ENCODE peak calls at places on chromosomes 2 and 18, in ten cellular contexts. C is NCI-H82; L is iPS DF 19.7; A is fibroblast of pulmonary artery; N is stomach; M is CD4-positive, alpha-beta T cell; E is T-helper 17 cell; Z is fibroblast of gingiva; W is EL; K is HL-60. S is an unnamed sample.
A peak's percentile ranks its signal among the peaks of the same experiment; 100 is the strongest.

GRCh38 chr2:55923091-55923977 is at the start of gene EFEMP1:
- DNase-seq in W (peak; percentile 73), C (peak; percentile 80), L (no peak), A (peak; percentile 82), E (no peak), Z (peak; percentile 66), K (no peak), N (peak; percentile 69), M (no peak), S (peak; percentile 62)

GRCh38 chr18:48734460-48734859 is 195.6 kb downstream of the CTIF start:
- DNase-seq in L (no peak), C (no peak), K (no peak), A (no peak), W (peak; percentile 9), E (no peak), M (no peak), N (no peak), Z (no peak), S (no peak)

GRCh38 chr2:142755191-142755590 is 122.3 kb upstream of the KYNU start:
- DNase-seq in K (no peak), L (no peak), A (no peak), E (no peak), Z (no peak), C (no peak), W (no peak), M (no peak), N (no peak), S (no peak)

GRCh38 chr2:36395866-36396265 is 40.3 kb downstream of the CRIM1 start:
- DNase-seq in K (no peak), M (no peak), N (no peak), C (no peak), W (no peak), Z (no peak), L (no peak), E (no peak), A (no peak), S (no peak)

GRCh38 chr2:39266139-39266805 is 22.5 kb upstream of the CDKL4 start:
- DNase-seq in N (no peak), Z (no peak), E (no peak), M (no peak), C (no peak), K (peak; percentile 7), W (no peak), A (peak; percentile 6), L (no peak), S (no peak)

GRCh38 chr18:36929601-36930000 is 100.7 kb downstream of the KIAA1328 start:
- DNase-seq in L (no peak), K (no peak), E (no peak), A (no peak), M (no peak), W (no peak), N (no peak), Z (no peak), C (no peak), S (no peak)

GRCh38 chr2:157056200-157056676 is 201.3 kb upstream of the GALNT5 start:
- DNase-seq in C (no peak), Z (peak; percentile 86), M (no peak), W (peak; percentile 75), A (peak; percentile 90), E (no peak), L (no peak), N (no peak), K (no peak), S (peak; percentile 18)

GRCh38 chr18:22710628-22711380 is 222.3 kb upstream of the RBBP8 start:
- DNase-seq in C (no peak), N (peak; percentile 35), A (peak; percentile 66), K (no peak), E (no peak), M (no peak), Z (peak; percentile 42), L (no peak), W (peak; percentile 35), S (peak; percentile 79)

GRCh38 chr18:46562674-46563192 is 94.3 kb downstream of the LOXHD1 start:
- DNase-seq in E (no peak), L (no peak), A (no peak), W (no peak), M (no peak), N (no peak), Z (no peak), K (no peak), C (no peak), S (no peak)

GRCh38 chr2:19362652-19363473 is 4.4 kb upstream of the OSR1 start:
- DNase-seq in W (peak; percentile 91), M (peak; percentile 33), K (peak; percentile 36), L (no peak), N (peak; percentile 78), C (peak; percentile 88), Z (peak; percentile 84), E (no peak), A (peak; percentile 88), S (peak; percentile 73)

GRCh38 chr2:67304300-67304890 is 92.7 kb upstream of the ETAA1 start:
- DNase-seq in C (no peak), K (no peak), L (no peak), N (no peak), A (no peak), W (no peak), M (no peak), E (no peak), Z (no peak), S (no peak)

GRCh38 chr2:66547887-66548286 is 113.0 kb downstream of the MEIS1 start:
- DNase-seq in A (no peak), E (no peak), M (no peak), Z (no peak), K (no peak), W (no peak), C (peak; percentile 88), N (no peak), L (no peak), S (no peak)

GRCh38 chr2:170241731-170242130 is 63.8 kb downstream of the MYO3B start:
- DNase-seq in A (no peak), C (no peak), W (no peak), L (no peak), K (no peak), E (no peak), Z (no peak), M (no peak), N (no peak), S (no peak)

GRCh38 chr2:37655442-37655841 is 16.0 kb downstream of the CDC42EP3 start:
- DNase-seq in W (no peak), N (no peak), L (no peak), E (no peak), C (no peak), M (no peak), A (no peak), Z (no peak), K (no peak), S (no peak)